ENCODE peak calls at places on chromosomes 12 and 14, in seven cellular contexts. A is neural progenitor cell, P is IMR-90, I is adrenal gland, Y is heart right ventricle, W is OCI-LY7, L is HCT116. B is an unnamed sample. For H3K4me1 and H3K9me3, the result is how much of the 10 kb centered on the place peaks cover.

GRCh38 chr12:28626504-28626903 is 436.2 kb downstream of the CCDC91 start:
- DNase-seq in A (no peak), P (no peak), I (no peak), Y (no peak), W (no peak), L (no peak), B (no peak)

GRCh38 chr14:35401422-35401729 is 3.2 kb downstream of the NFKBIA start:
- DNase-seq in A (no peak), P (no peak), I (no peak), Y (no peak), W (no peak), L (no peak), B (no peak)

GRCh38 chr12:123973552-123974341 is 732 bp downstream of the ZNF664 start:
- DNase-seq in A (peak), P (peak), I (peak), Y (peak), W (peak), L (no peak), B (peak)

GRCh38 chr12:106976668-106977067 is 10.3 kb downstream of the MTERF2 start:
- DNase-seq in A (no peak), P (peak), I (no peak), Y (no peak), W (no peak), L (no peak), B (no peak)

GRCh38 chr12:63400746-63401145 is 249.7 kb upstream of the AVPR1A start:
- DNase-seq in A (no peak), P (peak), I (no peak), Y (no peak), W (no peak), L (no peak), B (no peak)

GRCh38 chr12:6368906-6369525 is 6.3 kb downstream of the SCNN1A start:
- DNase-seq in A (no peak), P (no peak), I (no peak), Y (no peak), W (no peak), L (no peak), B (no peak)

GRCh38 chr12:95959107-95959506 is 16.0 kb downstream of the AMDHD1 start:
- DNase-seq in A (peak), P (peak), I (no peak), Y (no peak), W (peak), L (peak), B (peak)

GRCh38 chr14:102891556-102891955 is 30.9 kb upstream of the AMN start:
- DNase-seq in A (no peak), P (peak), I (no peak), Y (no peak), W (no peak), L (no peak), B (no peak)

GRCh38 chr14:74954232-74954946 is 1.0 kb downstream of the PGF start:
- DNase-seq in A (peak), P (no peak), I (no peak), Y (no peak), W (no peak), L (no peak), B (no peak)

GRCh38 chr12:93571854-93572711 is at the start of gene SOCS2:
- DNase-seq in A (peak), P (peak), I (peak), Y (peak), W (no peak), L (no peak), B (no peak)

GRCh38 chr12:39990122-39991101 is 115.5 kb downstream of the SLC2A13 start:
- DNase-seq in A (peak), P (peak), I (peak), Y (peak), W (peak), L (peak), B (peak)

GRCh38 chr14:24911324-24912095 is 138.4 kb downstream of the STXBP6 start:
- DNase-seq in A (no peak), P (peak), I (no peak), Y (peak), W (no peak), L (no peak), B (no peak)

GRCh38 chr14:49586673-49587460 is 687 bp upstream of the RPS29 start:
- DNase-seq in A (peak), P (peak), I (no peak), Y (no peak), W (peak), L (peak), B (peak)

GRCh38 chr14:33704486-33704885 is 246.4 kb downstream of the EGLN3 start:
- DNase-seq in A (no peak), P (no peak), I (no peak), Y (no peak), W (no peak), L (no peak), B (no peak)

GRCh38 chr12:99810718-99811593 is 163.4 kb downstream of the GARIN6 start:
- DNase-seq in A (no peak), P (peak), I (no peak), Y (no peak), W (peak), L (peak), B (no peak)

GRCh38 chr12:121970901-121971300 is 50.8 kb upstream of the BCL7A start:
- DNase-seq in A (no peak), P (no peak), I (peak), Y (peak), W (no peak), L (no peak), B (no peak)

GRCh38 chr14:99758121-99758871 is 34.9 kb upstream of the EML1 start:
- DNase-seq in A (peak), P (peak), I (peak), Y (no peak), W (no peak), L (no peak), B (no peak)

GRCh38 chr14:81252278-81252677 is 31.5 kb upstream of the GTF2A1 start:
- DNase-seq in A (no peak), P (no peak), I (no peak), Y (no peak), W (no peak), L (no peak), B (no peak)

GRCh38 chr12:75209782-75210138 is at the start of gene KCNC2:
- DNase-seq in A (no peak), P (no peak), I (no peak), Y (no peak), W (no peak), L (no peak), B (no peak)

GRCh38 chr12:11653215-11653753 is 3.8 kb downstream of the ETV6 start:
- DNase-seq in A (no peak), P (peak), I (no peak), Y (no peak), W (peak), L (no peak), B (no peak)

GRCh38 chr12:114869091-114869834 is 185.3 kb upstream of the TBX3 start:
- DNase-seq in A (peak), P (peak), I (no peak), Y (no peak), W (no peak), L (no peak), B (no peak)

GRCh38 chr12:81337891-81338290 is 260.0 kb downstream of the ACSS3 start:
- DNase-seq in A (no peak), P (no peak), I (no peak), Y (no peak), W (no peak), L (no peak), B (no peak)

GRCh38 chr14:66634876-66635275 is 126.9 kb downstream of the GPHN start:
- DNase-seq in A (no peak), P (no peak), I (no peak), Y (no peak), W (no peak), L (no peak), B (no peak)

GRCh38 chr14:25400607-25401206 is 350.8 kb upstream of the STXBP6 start:
- DNase-seq in A (peak), P (peak), I (peak), Y (peak), W (peak), L (no peak), B (no peak)

GRCh38 chr12:47942327-47943230 is 20.8 kb upstream of the TMEM106C start:
- DNase-seq in A (peak), P (no peak), I (no peak), Y (no peak), W (no peak), L (no peak), B (peak)

GRCh38 chr12:12648951-12649650 is 37.4 kb downstream of the CREBL2 start:
- DNase-seq in A (no peak), P (no peak), I (no peak), Y (no peak), W (no peak), L (no peak), B (no peak)

GRCh38 chr14:82075566-82075965 is 541.9 kb upstream of the SEL1L start:
- DNase-seq in A (peak), P (no peak), I (peak), Y (peak), W (peak), L (no peak), B (no peak)

GRCh38 chr12:67541625-67541991 is 106.9 kb upstream of the DYRK2 start:
- DNase-seq in A (no peak), P (no peak), I (no peak), Y (no peak), W (no peak), L (no peak), B (no peak)

GRCh38 chr14:29757188-29757680 is 170.4 kb downstream of the PRKD1 start:
- DNase-seq in A (no peak), P (no peak), I (no peak), Y (no peak), W (no peak), L (no peak), B (no peak)

GRCh38 chr14:95863295-95863694 is 13.3 kb upstream of the TUNAR start:
- DNase-seq in A (no peak), P (no peak), I (no peak), Y (no peak), W (no peak), L (no peak), B (no peak)

GRCh38 chr14:21924479-21924878 is 250.9 kb upstream of the OR4E1 start:
- DNase-seq in A (peak), P (no peak), I (no peak), Y (no peak), W (peak), L (no peak), B (peak)

GRCh38 chr14:63663428-63664142 is 21.9 kb upstream of the WDR89 start:
- DNase-seq in A (no peak), P (no peak), I (no peak), Y (no peak), W (peak), L (no peak), B (no peak)

GRCh38 chr12:53380104-53380796 is at the start of gene SP1:
- DNase-seq in A (peak), P (peak), I (peak), Y (peak), W (peak), L (peak), B (peak)

GRCh38 chr12:104793280-104793679 is 164.8 kb downstream of the SLC41A2 start:
- DNase-seq in A (no peak), P (peak), I (no peak), Y (no peak), W (no peak), L (no peak), B (no peak)

GRCh38 chr12:11675952-11676505 is 26.6 kb downstream of the ETV6 start:
- DNase-seq in A (no peak), P (no peak), I (no peak), Y (no peak), W (no peak), L (no peak), B (no peak)

GRCh38 chr14:86654558-86655184 is 1124.7 kb downstream of the FLRT2 start:
- DNase-seq in A (peak), P (peak), I (peak), Y (peak), W (peak), L (peak), B (no peak)

GRCh38 chr12:42039146-42039545 is 105.5 kb downstream of the GXYLT1 start:
- DNase-seq in A (no peak), P (peak), I (peak), Y (no peak), W (no peak), L (peak), B (no peak)

GRCh38 chr14:22071001-22071400 is 397.4 kb upstream of the OR4E1 start:
- DNase-seq in A (no peak), P (no peak), I (no peak), Y (no peak), W (peak), L (no peak), B (peak)

GRCh38 chr12:19439059-19440018 is at the start of gene AEBP2:
- DNase-seq in A (peak), P (peak), I (peak), Y (peak), W (peak), L (peak), B (peak)

GRCh38 chr12:19435831-19436497 is 3.3 kb upstream of the AEBP2 start:
- DNase-seq in A (no peak), P (no peak), I (no peak), Y (no peak), W (no peak), L (no peak), B (no peak)

GRCh38 chr12:19436931-19437330 is 2.4 kb upstream of the AEBP2 start:
- DNase-seq in A (no peak), P (no peak), I (no peak), Y (no peak), W (no peak), L (no peak), B (no peak)

GRCh38 chr12:19440019-19440858 is 947 bp downstream of the AEBP2 start:
- DNase-seq in A (peak), P (peak), I (peak), Y (peak), W (peak), L (peak), B (peak)

DNA sequence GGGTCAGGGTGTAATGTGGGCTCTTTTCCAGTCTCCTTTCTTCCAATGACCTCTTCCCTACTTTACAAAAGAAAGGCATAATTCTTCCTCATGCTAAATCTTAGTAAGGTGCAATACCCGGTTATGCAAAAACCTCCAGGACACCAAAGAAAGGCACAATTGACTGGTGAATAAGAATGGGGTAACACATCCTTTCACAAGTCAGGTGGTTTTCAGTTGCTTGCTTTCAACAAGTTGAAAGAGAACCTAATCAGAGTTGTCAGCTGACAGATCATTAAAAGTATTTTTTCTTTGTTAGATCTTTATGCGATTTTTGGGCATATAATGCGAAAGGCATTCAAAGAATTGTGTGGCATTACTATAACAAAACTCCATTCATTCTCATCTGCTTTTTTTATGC is 1.3 kb upstream of the AEBP2 start:
- DNase-seq in A (peak), P (no peak), I (no peak), Y (no peak), W (no peak), L (no peak), B (no peak)
- H3K4me3 ChIP-seq in A (no peak), P (no peak), I (no peak), Y (no peak), W (no peak), L (no peak), B (no peak)

GRCh38 chr14:90808759-90809529 is 7.3 kb downstream of the TTC7B start:
- DNase-seq in A (no peak), P (peak), I (no peak), Y (no peak), W (no peak), L (no peak), B (no peak)
- H3K4me1 ChIP-seq in A (under half), P (under half), I (under half), Y (half or more), W (under half), L (under half), B (under half)

DNA sequence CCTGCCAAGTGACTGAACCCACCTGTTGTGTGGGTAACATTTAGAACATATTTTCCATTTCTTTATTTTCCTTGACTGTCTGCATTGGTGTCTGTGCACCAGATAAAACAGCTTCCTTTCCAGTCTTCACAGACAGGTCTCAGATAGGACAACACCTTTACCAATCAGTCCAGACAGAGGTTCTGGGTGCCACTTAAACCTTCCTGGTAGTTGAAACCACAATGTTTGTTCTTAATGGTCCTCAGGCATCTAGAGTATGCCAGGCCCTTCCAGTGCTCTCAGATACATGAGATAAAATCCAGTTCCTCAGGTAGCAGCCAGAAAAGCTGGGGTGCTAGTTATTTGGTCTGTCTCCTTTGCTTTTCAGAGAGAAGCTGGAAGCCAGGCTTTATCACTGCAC is 7.0 kb upstream of the CLEC2D start:
- DNase-seq in A (no peak), P (no peak), I (no peak), Y (no peak), W (no peak), L (no peak), B (no peak)
- H3K9me3 ChIP-seq in A (under half), P (under half), I (under half), Y (under half), W (under half), L (under half), B (under half)

GRCh38 chr12:110627500-110628195 is 13.7 kb downstream of the TCTN1 start:
- DNase-seq in A (no peak), P (no peak), I (no peak), Y (no peak), W (peak), L (no peak), B (no peak)
- H3K4me3 ChIP-seq in A (no peak), P (no peak), I (no peak), Y (no peak), W (peak), L (no peak), B (peak)